ENCODE peak calls at places on chromosomes 4 and X, in four cellular contexts. T is fibroblast of lung; F is CD4-positive, alpha-beta T cell; B is BJ. S is an unnamed sample.

GRCh38 chr4:38753021-38753806 is 29.6 kb downstream of the TLR10 start:
- DNase-seq in T (peak), F (no peak), B (peak), S (no peak)

GRCh38 chr4:19030536-19030935 is 1009.0 kb upstream of the LCORL start:
- DNase-seq in T (no peak), F (no peak), B (no peak), S (no peak)

GRCh38 chr4:73021634-73022033 is 47.9 kb downstream of the COX18 start:
- DNase-seq in T (peak), F (no peak), B (no peak), S (peak)

GRCh38 chrX:136523770-136524169 is 8.2 kb upstream of the VGLL1 start:
- DNase-seq in T (no peak), F (no peak), B (no peak), S (no peak)

GRCh38 chr4:141375855-141376254 is 155.2 kb downstream of the ZNF330 start:
- DNase-seq in T (peak), F (no peak), B (peak), S (no peak)

GRCh38 chr4:152525878-152526277 is 10.0 kb downstream of the FBXW7 start:
- DNase-seq in T (no peak), F (no peak), B (no peak), S (no peak)

GRCh38 chrX:100864967-100865366 is 9.2 kb downstream of the NOX1 start:
- DNase-seq in T (peak), F (no peak), B (no peak), S (no peak)

GRCh38 chr4:48290146-48290772 is 20.6 kb upstream of the TEC start:
- DNase-seq in T (peak), F (no peak), B (no peak), S (no peak)

GRCh38 chr4:27084685-27085356 is 224.2 kb downstream of the STIM2 start:
- DNase-seq in T (peak), F (no peak), B (no peak), S (no peak)

GRCh38 chrX:132636080-132636479 is 147.2 kb upstream of the MBNL3 start:
- DNase-seq in T (peak), F (no peak), B (no peak), S (no peak)

GRCh38 chr4:79842162-79842561 is 230.9 kb downstream of the ANTXR2 start:
- DNase-seq in T (no peak), F (no peak), B (no peak), S (no peak)

GRCh38 chr4:109424093-109424818 is 9.4 kb upstream of the SEC24B start:
- DNase-seq in T (no peak), F (no peak), B (no peak), S (no peak)

GRCh38 chrX:72243472-72243871 is 4.6 kb upstream of the ERCC6L start:
- DNase-seq in T (peak), F (no peak), B (no peak), S (no peak)

S was measured in T-helper 1 cell.